ENCODE peak calls at places on chromosomes 3 and 15, in five cellular contexts. M, P, Y, F and G are unnamed samples.

GRCh38 chr3:124699686-124700396 is 30.4 kb upstream of the UMPS start:
- DNase-seq in M (peak), P (no peak), Y (no peak), F (peak), G (peak)

GRCh38 chr15:28914046-28914445 is 28.3 kb downstream of the APBA2 start:
- DNase-seq in M (no peak), P (no peak), Y (no peak), F (no peak), G (no peak)

GRCh38 chr3:196640501-196640968 is 1.0 kb downstream of the NRROS start:
- DNase-seq in M (no peak), P (no peak), Y (no peak), F (no peak), G (no peak)

GRCh38 chr3:70989174-70989573 is 594.4 kb downstream of the FOXP1 start:
- DNase-seq in M (no peak), P (no peak), Y (peak), F (peak), G (peak)

GRCh38 chr3:59749291-59749690 is 699.5 kb upstream of the CFAP20DC start:
- DNase-seq in M (no peak), P (no peak), Y (no peak), F (no peak), G (no peak)

GRCh38 chr3:112811150-112811884 is 35.3 kb downstream of the CD200R1L start:
- DNase-seq in M (peak), P (no peak), Y (peak), F (peak), G (peak)

GRCh38 chr3:24270204-24270671 is 224.4 kb downstream of the THRB start:
- DNase-seq in M (no peak), P (no peak), Y (no peak), F (no peak), G (no peak)

GRCh38 chr3:119408243-119408950 is 55.0 kb downstream of the TMEM39A start:
- DNase-seq in M (no peak), P (no peak), Y (no peak), F (no peak), G (no peak)

GRCh38 chr3:114093596-114093995 is 37.1 kb downstream of the QTRT2 start:
- DNase-seq in M (peak), P (no peak), Y (peak), F (peak), G (peak)

GRCh38 chr15:74983725-74984231 is 11.6 kb upstream of the SCAMP5 start:
- DNase-seq in M (no peak), P (no peak), Y (no peak), F (no peak), G (no peak)

GRCh38 chr3:29427266-29428103 is 146.6 kb downstream of the RBMS3 start:
- DNase-seq in M (no peak), P (no peak), Y (no peak), F (no peak), G (peak)

GRCh38 chr3:129549006-129549800 is 6.2 kb downstream of the H1-8 start:
- DNase-seq in M (no peak), P (no peak), Y (peak), F (peak), G (peak)

GRCh38 chr3:194967126-194968117 is 281.7 kb downstream of the FAM43A start:
- DNase-seq in M (no peak), P (no peak), Y (no peak), F (peak), G (peak)

GRCh38 chr3:137771401-137772230 is 7.5 kb downstream of the SOX14 start:
- DNase-seq in M (no peak), P (no peak), Y (no peak), F (no peak), G (no peak)

GRCh38 chr15:101538996-101539395 is 49.5 kb upstream of the PCSK6 start:
- DNase-seq in M (no peak), P (no peak), Y (no peak), F (no peak), G (no peak)

GRCh38 chr3:111747490-111747889 is 111.6 kb upstream of the PHLDB2 start:
- DNase-seq in M (no peak), P (no peak), Y (peak), F (peak), G (peak)

GRCh38 chr15:58332676-58333400 is 99.0 kb upstream of the LIPC start:
- DNase-seq in M (peak), P (no peak), Y (peak), F (peak), G (peak)

GRCh38 chr3:100097919-100098896 is 16.1 kb downstream of the FILIP1L start:
- DNase-seq in M (peak), P (no peak), Y (no peak), F (no peak), G (no peak)

GRCh38 chr3:147699175-147699838 is 290.1 kb downstream of the ZIC1 start:
- DNase-seq in M (no peak), P (no peak), Y (peak), F (peak), G (peak)

GRCh38 chr15:60392986-60393811 is 4.6 kb downstream of the ANXA2 start:
- DNase-seq in M (peak), P (peak), Y (peak), F (peak), G (peak)

GRCh38 chr15:91915576-91915975 is 62.1 kb downstream of the SLCO3A1 start:
- DNase-seq in M (no peak), P (no peak), Y (no peak), F (no peak), G (no peak)

GRCh38 chr15:96234109-96234892 is 96.2 kb upstream of the NR2F2 start:
- DNase-seq in M (no peak), P (no peak), Y (no peak), F (peak), G (peak)

GRCh38 chr15:86846059-86846458 is 766.4 kb downstream of the AGBL1 start:
- DNase-seq in M (no peak), P (no peak), Y (no peak), F (no peak), G (no peak)